ENCODE peak calls at places on chromosomes 7 and 10, in five cellular contexts. R, N, S, W and D are unnamed samples.

GRCh38 chr10:106557951-106558733 is 606.4 kb downstream of the SORCS1 start:
- DNase-seq in R (no peak), N (peak), S (no peak), W (no peak), D (peak)

GRCh38 chr10:104121485-104122272 is at the start of gene SFR1:
- DNase-seq in R (peak), N (peak), S (peak), W (peak), D (peak)

GRCh38 chr7:28984631-28985030 is 26.5 kb upstream of the TRIL start:
- DNase-seq in R (no peak), N (peak), S (no peak), W (no peak), D (peak)

GRCh38 chr10:104035107-104035816 is 50.4 kb downstream of the COL17A1 start:
- DNase-seq in R (no peak), N (no peak), S (no peak), W (no peak), D (no peak)

GRCh38 chr7:11021468-11021867 is 47.8 kb downstream of the PHF14 start:
- DNase-seq in R (no peak), N (no peak), S (no peak), W (no peak), D (no peak)

GRCh38 chr7:8357536-8357935 is 75.9 kb upstream of the NXPH1 start:
- DNase-seq in R (no peak), N (no peak), S (no peak), W (no peak), D (no peak)

GRCh38 chr10:78944658-78945333 is 124.0 kb upstream of the ZMIZ1 start:
- DNase-seq in R (no peak), N (peak), S (no peak), W (peak), D (peak)

GRCh38 chr10:47136866-47137265 is 163.1 kb upstream of the GDF10 start:
- DNase-seq in R (no peak), N (no peak), S (no peak), W (no peak), D (no peak)

GRCh38 chr7:107049971-107050532 is 5.5 kb downstream of the PRKAR2B start:
- DNase-seq in R (no peak), N (no peak), S (no peak), W (no peak), D (no peak)

GRCh38 chr7:107046511-107047259 is 2.2 kb downstream of the PRKAR2B start:
- DNase-seq in R (no peak), N (no peak), S (no peak), W (no peak), D (no peak)

GRCh38 chr7:107049480-107049879 is 5.0 kb downstream of the PRKAR2B start:
- DNase-seq in R (no peak), N (no peak), S (no peak), W (no peak), D (no peak)

GRCh38 chr7:107048783-107049418 is 4.4 kb downstream of the PRKAR2B start:
- DNase-seq in R (no peak), N (no peak), S (no peak), W (no peak), D (no peak)

GRCh38 chr7:107047902-107048782 is 3.6 kb downstream of the PRKAR2B start:
- DNase-seq in R (no peak), N (peak), S (no peak), W (no peak), D (no peak)
- TF ChIP-seq CTCF in R (no peak), N (no peak), S (no peak), W (no peak), D (peak)

GRCh38 chr7:84190016-84190705 is 4.4 kb downstream of the SEMA3A start:
- DNase-seq in R (no peak), N (no peak), S (no peak), W (no peak), D (no peak)

GRCh38 chr7:84191842-84192241 is 2.7 kb downstream of the SEMA3A start:
- DNase-seq in R (no peak), N (no peak), S (no peak), W (no peak), D (no peak)

GRCh38 chr7:84188811-84189405 is 5.7 kb downstream of the SEMA3A start:
- DNase-seq in R (no peak), N (peak), S (no peak), W (no peak), D (no peak)

GRCh38 chr7:84193787-84194186 is 802 bp downstream of the SEMA3A start:
- DNase-seq in R (no peak), N (no peak), S (no peak), W (no peak), D (no peak)

GRCh38 chr7:84191261-84191660 is 3.3 kb downstream of the SEMA3A start:
- DNase-seq in R (no peak), N (no peak), S (no peak), W (no peak), D (peak)
- H3K4me3 ChIP-seq in R (peak), N (no peak), S (peak), W (no peak), D (no peak)

DNA sequence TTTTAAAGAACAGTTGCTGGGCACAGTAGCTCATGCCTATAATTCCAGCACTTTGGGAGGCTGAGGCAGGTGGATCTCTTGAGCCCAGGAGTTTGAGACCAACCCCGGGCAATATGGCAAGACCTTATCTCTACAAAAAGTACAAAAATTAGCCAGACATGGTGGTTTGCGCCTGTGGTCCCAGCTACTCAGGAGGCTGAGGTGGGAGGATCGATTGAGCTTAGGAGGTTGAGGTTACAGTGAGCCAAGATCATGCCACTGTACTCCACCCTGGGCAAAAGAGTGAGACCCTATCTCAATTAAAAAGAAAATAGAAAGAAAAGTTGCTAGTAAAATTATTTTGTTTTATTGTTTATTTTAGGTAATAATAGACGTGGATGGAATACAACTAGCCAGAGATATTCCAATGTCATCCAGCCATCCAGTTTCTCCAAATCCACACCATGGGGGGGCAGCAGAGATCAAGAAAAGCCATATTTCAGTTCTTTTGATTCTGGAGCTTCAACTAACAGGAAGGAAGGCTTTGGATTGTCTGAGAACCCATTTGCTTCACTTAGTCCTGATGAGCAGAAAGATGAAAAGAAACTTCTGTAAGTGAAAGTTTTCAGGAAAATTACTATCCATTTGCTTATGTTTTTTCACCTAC is 3.0 kb downstream of the NUP42 start:
- DNase-seq in R (no peak), N (peak), S (no peak), W (no peak), D (peak)
- TF ChIP-seq CTCF in R (peak), N (peak), S (peak), W (no peak), D (peak)

GRCh38 chr10:93437000-93437945 is 44.9 kb downstream of the MYOF start:
- DNase-seq in R (no peak), N (peak), S (peak), W (peak), D (peak)
- H3K4me3 ChIP-seq in R (no peak), N (peak), S (peak), W (no peak), D (peak)

DNA sequence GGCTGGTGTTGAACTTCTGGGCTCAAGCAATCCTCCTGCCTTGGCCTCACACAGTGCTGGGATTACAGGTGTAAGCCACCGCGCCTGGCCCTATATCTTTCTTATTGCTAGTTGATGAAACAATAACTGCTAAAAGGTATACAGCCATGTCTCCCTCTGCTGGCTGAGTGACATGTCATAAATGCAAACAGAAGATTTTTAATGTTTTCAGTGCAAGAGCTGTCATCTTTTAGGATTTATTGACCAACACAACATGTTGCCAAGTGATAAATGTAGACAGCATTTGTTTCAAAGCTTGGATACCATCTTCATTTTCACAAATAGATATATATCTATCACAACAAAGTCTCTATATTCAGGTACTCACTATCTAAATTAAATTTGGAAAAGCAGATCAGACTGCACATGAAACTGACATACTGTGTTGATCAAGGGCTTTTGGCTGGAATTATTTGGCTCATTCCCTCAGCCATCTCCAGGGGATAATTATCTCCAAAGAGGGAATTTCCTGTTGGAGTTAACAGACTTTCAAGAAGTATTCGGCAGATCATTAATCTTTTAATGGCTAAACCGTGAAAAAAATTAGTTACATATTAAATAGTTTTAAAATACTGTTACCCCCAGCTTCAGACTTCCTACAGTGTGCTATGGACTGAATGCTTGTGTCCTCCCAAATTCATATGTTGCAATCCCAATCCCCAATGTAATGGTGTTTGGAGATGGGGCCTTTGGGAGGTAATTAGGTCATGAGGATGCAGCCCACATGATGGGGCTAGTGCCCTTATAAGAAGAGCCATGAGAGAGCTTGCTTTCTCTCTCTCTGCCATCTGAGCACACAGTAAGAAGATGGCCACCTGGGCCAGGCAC is 41.3 kb upstream of the SRPK2 start:
- DNase-seq in R (no peak), N (peak), S (peak), W (peak), D (peak)
- TF ChIP-seq CTCF in R (peak), N (peak), S (peak), W (peak), D (peak)

DNA sequence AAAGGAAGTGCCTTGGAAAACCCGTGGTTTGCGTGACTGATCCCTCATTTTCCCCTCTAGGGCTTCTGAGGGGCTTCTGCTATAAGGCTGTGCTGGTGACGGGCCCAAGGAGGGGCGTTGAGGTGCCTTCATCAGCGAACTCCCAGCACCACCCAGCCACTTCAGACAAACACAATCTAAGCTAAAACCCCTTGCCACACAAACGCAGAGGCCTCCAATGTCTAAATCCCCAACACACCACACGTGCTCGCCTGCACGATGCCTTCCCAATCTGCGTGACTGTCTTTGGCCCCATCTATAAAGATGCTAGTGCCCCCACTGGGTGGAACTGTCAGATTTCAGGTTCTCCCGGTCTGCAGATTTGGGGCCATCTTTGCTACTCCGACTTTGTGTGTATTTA is 4.1 kb upstream of the GAD2 start:
- DNase-seq in R (no peak), N (no peak), S (no peak), W (no peak), D (no peak)
- H3K4me3 ChIP-seq in R (no peak), N (no peak), S (no peak), W (no peak), D (no peak)

GRCh38 chr7:69411466-69411865 is 186.8 kb upstream of the AUTS2 start:
- DNase-seq in R (peak), N (no peak), S (no peak), W (no peak), D (no peak)
- TF ChIP-seq CTCF in R (no peak), N (no peak), S (no peak), W (no peak), D (no peak)

GRCh38 chr7:46387646-46388045 is 466.6 kb upstream of the IGFBP3 start:
- DNase-seq in R (no peak), N (peak), S (no peak), W (no peak), D (peak)
- H3K4me3 ChIP-seq in R (no peak), N (no peak), S (no peak), W (no peak), D (no peak)

GRCh38 chr10:51521605-51522004 is 177.8 kb downstream of the CSTF2T start:
- DNase-seq in R (no peak), N (no peak), S (no peak), W (no peak), D (no peak)

GRCh38 chr10:51527806-51528205 is 171.6 kb downstream of the CSTF2T start:
- DNase-seq in R (no peak), N (peak), S (no peak), W (no peak), D (no peak)

GRCh38 chr10:51524041-51524440 is 175.4 kb downstream of the CSTF2T start:
- DNase-seq in R (no peak), N (peak), S (no peak), W (no peak), D (peak)

GRCh38 chr10:51522858-51523257 is 176.5 kb downstream of the CSTF2T start:
- DNase-seq in R (no peak), N (peak), S (no peak), W (no peak), D (peak)

GRCh38 chr10:51523440-51523839 is 176.0 kb downstream of the CSTF2T start:
- DNase-seq in R (no peak), N (no peak), S (no peak), W (no peak), D (no peak)
- TF ChIP-seq CTCF in R (no peak), N (no peak), S (no peak), W (no peak), D (no peak)

DNA sequence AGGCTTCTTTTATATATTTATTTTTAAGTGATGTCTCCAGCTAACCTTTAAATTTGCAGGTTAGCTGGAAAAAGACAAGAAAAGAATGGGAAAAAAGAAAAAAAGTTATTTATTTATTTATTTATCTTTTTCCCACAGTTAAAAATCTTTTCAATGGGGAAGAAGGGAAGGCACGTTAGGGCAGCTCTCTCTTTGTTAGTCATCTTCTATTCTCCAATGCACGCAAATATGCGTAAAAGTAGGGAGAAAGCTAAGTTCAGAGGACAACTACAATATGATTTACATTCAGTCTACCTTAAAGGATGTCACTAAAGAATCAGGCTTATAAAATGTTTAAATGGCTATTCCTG is 276 bp upstream of the GPR85 start:
- DNase-seq in R (no peak), N (no peak), S (no peak), W (no peak), D (no peak)
- H3K4me3 ChIP-seq in R (peak), N (peak), S (peak), W (no peak), D (peak)